ENCODE peak calls at places on chromosome 12, in nine cellular contexts. H, N, M, U, J, Y, A, Z and I are unnamed samples.

GRCh38 chr12:47033797-47034555 is 45.4 kb upstream of the PCED1B start:
- ATAC-seq in J (no peak), M (no peak), U (no peak), N (no peak), Z (no peak), A (no peak), H (no peak), Y (no peak), I (no peak)

GRCh38 chr12:68011206-68011881 is 22.1 kb downstream of the IFNG-AS1 start:
- ATAC-seq in N (no peak), Z (no peak), M (no peak), H (peak; percentile 72), Y (no peak), A (no peak), U (no peak), J (no peak), I (no peak)

GRCh38 chr12:116480210-116480818 is 78.9 kb upstream of the MAP1LC3B2 start:
- ATAC-seq in U (no peak), A (no peak), H (no peak), N (no peak), J (no peak), Y (no peak), M (no peak), Z (peak; percentile 58), I (no peak)

GRCh38 chr12:7787574-7788315 is 1.5 kb upstream of the NANOG start:
- ATAC-seq in U (no peak), N (no peak), M (no peak), A (no peak), H (no peak), Z (no peak), Y (no peak), J (no peak), I (no peak)

GRCh38 chr12:52551466-52551865 is 1.5 kb downstream of the KRT71 start:
- ATAC-seq in J (no peak), Z (no peak), M (no peak), Y (no peak), N (peak; percentile 85), A (peak; percentile 66), U (no peak), H (no peak), I (no peak)

GRCh38 chr12:77954156-77954555 is 123.5 kb downstream of the NAV3 start:
- ATAC-seq in Y (no peak), N (no peak), Z (no peak), J (no peak), A (no peak), M (no peak), U (no peak), H (no peak), I (no peak)

GRCh38 chr12:123164222-123164621 is 13.3 kb upstream of the PITPNM2 start:
- ATAC-seq in Y (no peak), U (no peak), M (no peak), H (no peak), A (no peak), J (no peak), Z (no peak), N (no peak), I (no peak)

GRCh38 chr12:79451988-79452387 is 238.8 kb downstream of the PAWR start:
- ATAC-seq in Z (no peak), U (peak; percentile 56), A (peak; percentile 86), Y (no peak), M (no peak), N (peak; percentile 75), H (no peak), J (no peak), I (peak; percentile 69)

GRCh38 chr12:15688202-15688736 is 100.9 kb downstream of the EPS8 start:
- ATAC-seq in U (peak; percentile 39), N (peak; percentile 87), H (no peak), J (peak; percentile 57), M (peak; percentile 41), Y (no peak), A (peak; percentile 80), Z (no peak), I (peak; percentile 47)

GRCh38 chr12:39643052-39643451 is 23.4 kb upstream of the ABCD2 start:
- ATAC-seq in J (no peak), U (no peak), A (no peak), M (no peak), Y (no peak), Z (no peak), N (no peak), H (no peak), I (no peak)

GRCh38 chr12:53867216-53868012 is 71.2 kb upstream of the HOXC13 start:
- ATAC-seq in J (no peak), N (no peak), M (no peak), A (no peak), Y (no peak), H (no peak), Z (no peak), U (no peak), I (no peak)

GRCh38 chr12:27821259-27821973 is 41.4 kb upstream of the MANSC4 start:
- ATAC-seq in H (no peak), J (peak; percentile 78), A (peak; percentile 64), M (peak; percentile 80), N (peak; percentile 69), Y (no peak), Z (no peak), U (peak; percentile 77), I (peak; percentile 74)

GRCh38 chr12:107361970-107362369 is 268.6 kb upstream of the CRY1 start:
- ATAC-seq in Z (peak; percentile 93), Y (no peak), A (no peak), H (no peak), M (no peak), J (no peak), U (no peak), N (no peak), I (no peak)

GRCh38 chr12:87784350-87784749 is 244.9 kb downstream of the C12orf50 start:
- ATAC-seq in N (no peak), J (no peak), Z (no peak), M (no peak), U (no peak), Y (no peak), H (no peak), A (no peak), I (no peak)

GRCh38 chr12:3432868-3433267 is 58.1 kb upstream of the PRMT8 start:
- ATAC-seq in A (no peak), H (no peak), J (no peak), N (no peak), U (no peak), Z (no peak), M (no peak), Y (no peak), I (no peak)

GRCh38 chr12:122080149-122081107 is 1.9 kb downstream of the MLXIP start:
- ATAC-seq in J (peak; percentile 24), U (peak; percentile 50), H (no peak), A (peak; percentile 38), Y (no peak), N (peak; percentile 45), Z (no peak), M (peak; percentile 63), I (peak; percentile 52)

GRCh38 chr12:93857279-93857894 is 180.2 kb downstream of the CRADD start:
- ATAC-seq in N (peak; percentile 23), H (no peak), M (peak; percentile 62), A (peak; percentile 30), Y (no peak), U (no peak), J (no peak), Z (no peak), I (no peak)

GRCh38 chr12:69619050-69619449 is 8.3 kb upstream of the LRRC10 start:
- ATAC-seq in Z (no peak), U (no peak), J (no peak), Y (no peak), N (no peak), A (no peak), M (no peak), H (no peak), I (no peak)

GRCh38 chr12:4587108-4587507 is 25.1 kb downstream of the DYRK4 start:
- ATAC-seq in A (no peak), Y (no peak), Z (no peak), J (no peak), N (no peak), H (no peak), U (no peak), M (no peak), I (no peak)

GRCh38 chr12:63068857-63069442 is 82.1 kb downstream of the AVPR1A start:
- ATAC-seq in Y (no peak), A (no peak), H (no peak), U (no peak), Z (no peak), N (no peak), J (peak; percentile 53), M (no peak), I (no peak)

GRCh38 chr12:82413994-82414393 is 55.7 kb downstream of the METTL25 start:
- ATAC-seq in J (no peak), Z (no peak), H (no peak), N (no peak), U (no peak), M (no peak), A (no peak), Y (no peak), I (no peak)

GRCh38 chr12:6551496-6552139 is 4.2 kb downstream of the IFFO1 start:
- ATAC-seq in Z (no peak), H (no peak), M (peak; percentile 39), J (no peak), N (no peak), Y (no peak), A (no peak), U (peak; percentile 6), I (peak; percentile 51)

GRCh38 chr12:108127654-108128053 is 1.4 kb upstream of the WSCD2 start:
- ATAC-seq in Z (no peak), H (no peak), N (no peak), M (no peak), A (no peak), J (no peak), U (no peak), Y (no peak), I (no peak)

GRCh38 chr12:31959701-31960391 is 631 bp downstream of the RESF1 start:
- ATAC-seq in A (peak; percentile 74), J (peak; percentile 18), H (peak; percentile 58), U (peak; percentile 87), N (peak; percentile 70), Y (peak; percentile 59), Z (peak; percentile 58), M (peak; percentile 76), I (peak; percentile 6)

GRCh38 chr12:104452046-104452445 is 4.7 kb upstream of the CHST11 start:
- ATAC-seq in J (no peak), H (no peak), U (no peak), M (no peak), Z (no peak), Y (no peak), A (no peak), N (no peak), I (no peak)

GRCh38 chr12:104599985-104600712 is 143.4 kb downstream of the CHST11 start:
- ATAC-seq in Z (no peak), M (no peak), Y (no peak), J (no peak), U (no peak), H (no peak), N (no peak), A (no peak), I (no peak)

GRCh38 chr12:54824402-54824801 is 29.9 kb upstream of the MUCL1 start:
- ATAC-seq in N (no peak), J (no peak), A (no peak), Z (no peak), H (no peak), Y (no peak), M (no peak), U (no peak), I (no peak)

GRCh38 chr12:26318661-26319068 is 123.3 kb downstream of the SSPN start:
- ATAC-seq in J (no peak), M (peak; percentile 73), H (no peak), A (peak; percentile 51), N (peak; percentile 91), Y (no peak), U (peak; percentile 72), Z (no peak), I (peak; percentile 85)

GRCh38 chr12:3456809-3457208 is 34.2 kb upstream of the PRMT8 start:
- ATAC-seq in N (no peak), J (no peak), Z (no peak), M (no peak), U (no peak), H (no peak), Y (no peak), A (no peak), I (no peak)

GRCh38 chr12:98894412-98895085 is 249.5 kb downstream of the APAF1 start:
- ATAC-seq in J (no peak), Z (no peak), M (no peak), H (no peak), U (no peak), Y (no peak), N (no peak), A (no peak), I (no peak)

GRCh38 chr12:89227774-89228173 is 124.5 kb downstream of the DUSP6 start:
- ATAC-seq in M (no peak), J (no peak), Y (no peak), U (no peak), A (no peak), H (no peak), Z (no peak), N (no peak), I (no peak)